ENCODE peak calls at places on chromosomes 13 and 19, in ten cellular contexts. I is neural progenitor cell, K is kidney, M is brain microvascular endothelial cell, O is endodermal cell, Q is breast epithelium, E is AG04450, Z is psoas muscle, X is heart right ventricle, A is uterus. D is an unnamed sample.

GRCh38 chr19:3857449-3858003 is 11.3 kb downstream of the ZFR2 start:
- DNase-seq in I (no peak), K (no peak), M (no peak), O (no peak), Q (no peak), E (no peak), Z (no peak), X (no peak), A (no peak), D (no peak)

GRCh38 chr19:31715249-31715944 is 366.2 kb upstream of the TSHZ3 start:
- DNase-seq in I (no peak), K (no peak), M (no peak), O (peak), Q (no peak), E (no peak), Z (peak), X (no peak), A (peak), D (no peak)

GRCh38 chr19:4326837-4327251 is 11.8 kb downstream of the STAP2 start:
- DNase-seq in I (peak), K (no peak), M (no peak), O (peak), Q (no peak), E (no peak), Z (no peak), X (no peak), A (no peak), D (no peak)

GRCh38 chr19:34109596-34109995 is 62.7 kb upstream of the LSM14A start:
- DNase-seq in I (no peak), K (no peak), M (no peak), O (no peak), Q (no peak), E (no peak), Z (no peak), X (no peak), A (no peak), D (no peak)

GRCh38 chr19:1019980-1020867 is 699 bp downstream of the TMEM259 start:
- DNase-seq in I (peak), K (peak), M (no peak), O (no peak), Q (no peak), E (no peak), Z (no peak), X (no peak), A (peak), D (no peak)

GRCh38 chr13:50594276-50594970 is 249.1 kb downstream of the DLEU7 start:
- DNase-seq in I (peak), K (no peak), M (no peak), O (peak), Q (no peak), E (no peak), Z (no peak), X (no peak), A (no peak), D (no peak)

GRCh38 chr19:50510700-50511068 is 307 bp downstream of the JOSD2 start:
- DNase-seq in I (no peak), K (no peak), M (no peak), O (no peak), Q (no peak), E (no peak), Z (no peak), X (no peak), A (no peak), D (no peak)

GRCh38 chr19:6730941-6731670 is 6.3 kb downstream of the GPR108 start:
- DNase-seq in I (no peak), K (no peak), M (no peak), O (no peak), Q (no peak), E (no peak), Z (no peak), X (no peak), A (no peak), D (no peak)

GRCh38 chr19:10295305-10295846 is 5.6 kb downstream of the ICAM5 start:
- DNase-seq in I (peak), K (no peak), M (no peak), O (peak), Q (no peak), E (no peak), Z (no peak), X (no peak), A (no peak), D (no peak)

GRCh38 chr19:41328157-41328817 is 18.3 kb downstream of the CCDC97 start:
- DNase-seq in I (no peak), K (no peak), M (no peak), O (no peak), Q (no peak), E (no peak), Z (no peak), X (no peak), A (no peak), D (no peak)

GRCh38 chr19:37303591-37304171 is 67.2 kb upstream of the ZNF527 start:
- DNase-seq in I (peak), K (no peak), M (no peak), O (no peak), Q (no peak), E (no peak), Z (no peak), X (no peak), A (no peak), D (no peak)

GRCh38 chr19:37975596-37976515 is 68.8 kb downstream of the SIPA1L3 start:
- DNase-seq in I (no peak), K (no peak), M (no peak), O (no peak), Q (no peak), E (no peak), Z (no peak), X (no peak), A (no peak), D (no peak)

GRCh38 chr13:44174769-44175425 is 198.7 kb upstream of the SERP2 start:
- DNase-seq in I (no peak), K (no peak), M (peak), O (peak), Q (no peak), E (no peak), Z (no peak), X (no peak), A (no peak), D (no peak)

GRCh38 chr19:7731218-7731595 is 703 bp downstream of the CLEC4G start:
- DNase-seq in I (no peak), K (peak), M (no peak), O (no peak), Q (no peak), E (no peak), Z (no peak), X (no peak), A (no peak), D (no peak)

GRCh38 chr19:46225558-46226004 is 4.0 kb upstream of the IGFL1 start:
- DNase-seq in I (peak), K (no peak), M (no peak), O (peak), Q (no peak), E (no peak), Z (no peak), X (no peak), A (no peak), D (no peak)

GRCh38 chr19:35585844-35586243 is at the start of gene PMIS2:
- DNase-seq in I (peak), K (no peak), M (no peak), O (peak), Q (no peak), E (no peak), Z (no peak), X (no peak), A (no peak), D (no peak)

GRCh38 chr19:610801-611505 is 21.3 kb downstream of the HCN2 start:
- DNase-seq in I (no peak), K (peak), M (peak), O (no peak), Q (no peak), E (peak), Z (peak), X (peak), A (peak), D (no peak)

GRCh38 chr19:679418-680286 is 3.5 kb downstream of the FSTL3 start:
- DNase-seq in I (peak), K (peak), M (no peak), O (peak), Q (no peak), E (peak), Z (peak), X (peak), A (peak), D (peak)

GRCh38 chr19:2428027-2428690 is 773 bp upstream of the TIMM13 start:
- DNase-seq in I (peak), K (no peak), M (peak), O (peak), Q (peak), E (no peak), Z (peak), X (no peak), A (peak), D (no peak)

GRCh38 chr19:50331187-50332013 is 2.2 kb upstream of the KCNC3 start:
- DNase-seq in I (peak), K (no peak), M (no peak), O (peak), Q (no peak), E (no peak), Z (no peak), X (no peak), A (no peak), D (no peak)

GRCh38 chr19:44582581-44583265 is 30.6 kb upstream of the IGSF23 start:
- DNase-seq in I (peak), K (no peak), M (no peak), O (peak), Q (no peak), E (no peak), Z (peak), X (no peak), A (no peak), D (no peak)

GRCh38 chr19:4062576-4063368 is 3.9 kb downstream of the ZBTB7A start:
- DNase-seq in I (no peak), K (peak), M (no peak), O (no peak), Q (no peak), E (no peak), Z (peak), X (no peak), A (peak), D (no peak)

GRCh38 chr13:26784704-26785639 is 24.4 kb upstream of the GPR12 start:
- DNase-seq in I (peak), K (no peak), M (no peak), O (peak), Q (no peak), E (no peak), Z (no peak), X (no peak), A (no peak), D (peak)

GRCh38 chr13:43031881-43032280 is 8.5 kb downstream of the DNAJC15 start:
- DNase-seq in I (no peak), K (no peak), M (no peak), O (no peak), Q (no peak), E (no peak), Z (no peak), X (no peak), A (no peak), D (no peak)

GRCh38 chr19:50384685-50385535 is 763 bp downstream of the POLD1 start:
- DNase-seq in I (peak), K (no peak), M (peak), O (no peak), Q (no peak), E (no peak), Z (no peak), X (no peak), A (no peak), D (no peak)

GRCh38 chr13:49319555-49320350 is 72.0 kb downstream of the CDADC1 start:
- DNase-seq in I (no peak), K (no peak), M (no peak), O (no peak), Q (no peak), E (peak), Z (no peak), X (no peak), A (no peak), D (no peak)

GRCh38 chr13:30846311-30846710 is 59.8 kb upstream of the MEDAG start:
- DNase-seq in I (no peak), K (no peak), M (no peak), O (no peak), Q (no peak), E (no peak), Z (no peak), X (no peak), A (no peak), D (no peak)
- H3K27ac ChIP-seq in I (no peak), K (no peak), M (peak), O (no peak), Q (no peak), E (no peak), Z (no peak), X (no peak), A (no peak), D (no peak)

GRCh38 chr13:24921003-24921402 is 157.0 kb downstream of the RNF17 start:
- DNase-seq in I (no peak), K (no peak), M (no peak), O (no peak), Q (no peak), E (no peak), Z (no peak), X (no peak), A (no peak), D (no peak)
- H3K4me3 ChIP-seq in I (no peak), K (no peak), M (no peak), O (peak), Q (no peak), E (no peak), Z (no peak), X (no peak), A (no peak), D (no peak)

GRCh38 chr19:16850133-16850532 is 20.9 kb downstream of the SIN3B start:
- DNase-seq in I (no peak), K (no peak), M (no peak), O (no peak), Q (no peak), E (peak), Z (no peak), X (no peak), A (no peak), D (no peak)

GRCh38 chr19:16851031-16851712 is 22.0 kb downstream of the SIN3B start:
- DNase-seq in I (no peak), K (no peak), M (peak), O (no peak), Q (no peak), E (peak), Z (no peak), X (no peak), A (no peak), D (no peak)

GRCh38 chr19:16849168-16849567 is 20.0 kb downstream of the SIN3B start:
- DNase-seq in I (no peak), K (no peak), M (no peak), O (no peak), Q (no peak), E (no peak), Z (no peak), X (no peak), A (no peak), D (no peak)

GRCh38 chr19:16856091-16856490 is 26.9 kb downstream of the SIN3B start:
- DNase-seq in I (no peak), K (no peak), M (no peak), O (no peak), Q (no peak), E (no peak), Z (no peak), X (no peak), A (no peak), D (no peak)

DNA sequence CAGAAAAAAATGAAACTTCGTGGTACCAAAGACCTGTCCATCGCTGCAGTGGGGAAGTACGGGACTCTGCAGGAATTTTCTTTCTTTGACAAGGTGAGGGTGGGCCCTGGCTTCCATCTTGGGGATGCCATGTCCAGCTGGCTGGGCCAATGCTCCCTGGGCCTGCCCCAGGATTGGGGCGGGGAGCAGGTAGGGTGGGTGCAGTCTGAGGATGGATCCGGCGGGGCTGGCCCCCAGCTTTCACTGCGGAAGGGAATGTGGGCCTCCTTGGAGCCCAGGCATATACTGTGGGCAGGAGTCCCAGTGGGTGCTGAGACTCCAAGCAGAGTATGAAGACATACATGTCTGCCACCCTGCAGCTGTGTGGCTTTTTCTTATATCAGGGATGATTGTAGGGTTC is 23.9 kb downstream of the SIN3B start:
- DNase-seq in I (no peak), K (no peak), M (no peak), O (no peak), Q (no peak), E (no peak), Z (no peak), X (no peak), A (no peak), D (no peak)
- TF ChIP-seq CTCF in I (no peak), K (no peak), M (no peak), O (no peak), Q (no peak), E (no peak), Z (no peak), X (no peak), A (no peak), D (no peak)

GRCh38 chr19:29922972-29923371 is 19.1 kb upstream of the URI1 start:
- DNase-seq in I (no peak), K (no peak), M (no peak), O (no peak), Q (no peak), E (no peak), Z (no peak), X (no peak), A (no peak), D (no peak)
- H3K27ac ChIP-seq in I (no peak), K (no peak), M (no peak), O (no peak), Q (no peak), E (no peak), Z (no peak), X (no peak), A (no peak), D (no peak)

DNA sequence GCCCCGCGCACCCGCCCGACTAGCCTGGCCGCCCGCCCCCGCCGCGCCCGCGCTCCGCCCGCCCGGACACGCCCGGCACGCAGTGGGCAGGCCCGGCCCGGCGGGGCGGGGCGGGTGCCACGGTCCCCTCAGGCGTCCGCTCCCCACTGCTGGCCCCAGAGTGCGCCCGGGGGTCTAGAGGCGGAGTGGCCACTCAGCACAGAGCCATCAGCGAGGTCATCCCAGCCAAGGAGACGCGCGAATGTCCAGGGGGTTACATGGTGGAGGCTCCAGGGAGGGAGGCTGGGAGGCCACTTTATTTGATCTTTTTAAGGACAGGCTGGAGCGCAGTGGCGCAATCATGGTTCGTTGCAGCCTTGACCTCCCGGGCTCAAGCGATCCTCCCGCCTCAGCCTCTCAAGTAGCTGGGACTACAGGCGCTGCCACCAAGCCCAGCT is 236 bp upstream of the TINCR start:
- DNase-seq in I (no peak), K (peak), M (no peak), O (no peak), Q (no peak), E (no peak), Z (no peak), X (no peak), A (no peak), D (no peak)
- H3K4me3 ChIP-seq in I (peak), K (no peak), M (no peak), O (no peak), Q (peak), E (no peak), Z (no peak), X (no peak), A (no peak), D (peak)

GRCh38 chr13:100689191-100689590 is 14.6 kb upstream of the TMTC4 start:
- DNase-seq in I (no peak), K (no peak), M (no peak), O (no peak), Q (no peak), E (no peak), Z (no peak), X (no peak), A (no peak), D (no peak)

GRCh38 chr13:100694722-100695644 is 20.4 kb upstream of the TMTC4 start:
- DNase-seq in I (peak), K (peak), M (peak), O (peak), Q (no peak), E (no peak), Z (no peak), X (no peak), A (no peak), D (no peak)
- TF ChIP-seq CTCF in I (peak), K (peak), M (peak), O (peak), Q (no peak), E (peak), Z (peak), X (no peak), A (no peak), D (no peak)